ENCODE peak calls at places on chromosomes 2 and 18, in six cellular contexts. H is GM12878, A is IMR-90, F is keratinocyte, T is DND-41, K is astrocyte. C is an unnamed sample.
A peak's percentile ranks its signal among the peaks of the same experiment; 100 is the strongest.

GRCh38 chr18:75408554-75409506 is 18.7 kb downstream of the SMIM21 start:
- DNase-seq in T (peak; percentile 7), H (no peak), F (peak; percentile 97), K (peak; percentile 99), A (peak; percentile 100), C (peak; percentile 3)

GRCh38 chr2:19358242-19359020 is at the start of gene OSR1:
- DNase-seq in H (no peak), A (peak; percentile 86), F (no peak), T (no peak), K (peak; percentile 37), C (peak; percentile 13)

GRCh38 chr2:26616864-26617135 is 24.4 kb downstream of the CIB4 start:
- DNase-seq in H (no peak), A (no peak), T (no peak), F (no peak), K (no peak), C (no peak)

GRCh38 chr18:31723998-31724711 is 36.5 kb downstream of the SLC25A52 start:
- DNase-seq in A (no peak), T (no peak), K (peak; percentile 3), F (no peak), H (no peak), C (no peak)

GRCh38 chr2:115691409-115691808 is 1249.0 kb downstream of the DPP10 start:
- DNase-seq in H (no peak), K (no peak), T (no peak), A (no peak), F (no peak), C (no peak)

GRCh38 chr18:77103991-77104521 is 28.5 kb downstream of the MBP start:
- DNase-seq in F (no peak), K (no peak), A (no peak), H (no peak), T (no peak), C (peak; percentile 46)

GRCh38 chr18:5653802-5654201 is 110.0 kb upstream of the EPB41L3 start:
- DNase-seq in A (no peak), K (no peak), T (no peak), H (no peak), F (no peak), C (no peak)

GRCh38 chr2:73952499-73953446 is 26.1 kb downstream of the DGUOK start:
- DNase-seq in K (peak; percentile 58), H (no peak), T (no peak), F (no peak), A (peak; percentile 64), C (peak; percentile 26)

GRCh38 chr2:237739101-237739500 is 59.5 kb upstream of the RBM44 start:
- DNase-seq in F (no peak), A (no peak), K (no peak), H (no peak), T (no peak), C (peak; percentile 31)

GRCh38 chr2:166413255-166413654 is 37.5 kb upstream of the SCN9A start:
- DNase-seq in K (peak; percentile 23), F (no peak), H (no peak), A (peak; percentile 69), T (no peak), C (no peak)

GRCh38 chr2:74625658-74626425 is 22.3 kb downstream of the M1AP start:
- DNase-seq in F (no peak), T (no peak), A (peak; percentile 2), H (no peak), K (no peak), C (no peak)

GRCh38 chr18:3872651-3873050 is 422.7 kb downstream of the TGIF1 start:
- DNase-seq in H (peak; percentile 17), A (no peak), K (no peak), T (no peak), F (no peak), C (no peak)

GRCh38 chr2:85951351-85952067 is 62.7 kb upstream of the ST3GAL5 start:
- DNase-seq in H (no peak), K (no peak), A (no peak), F (no peak), T (no peak), C (no peak)

GRCh38 chr2:72136349-72136748 is 11.3 kb downstream of the CYP26B1 start:
- DNase-seq in H (no peak), A (no peak), T (no peak), K (no peak), F (no peak), C (no peak)

GRCh38 chr2:127094509-127095366 is 12.2 kb downstream of the BIN1 start:
- DNase-seq in K (peak; percentile 31), H (no peak), F (no peak), A (peak; percentile 33), T (no peak), C (no peak)

GRCh38 chr2:215793747-215794595 is 219.4 kb downstream of the MREG start:
- DNase-seq in K (peak; percentile 99), H (peak; percentile 56), F (peak; percentile 35), T (no peak), A (peak; percentile 98), C (peak; percentile 97)

GRCh38 chr18:74725690-74726089 is 128.0 kb downstream of the ZNF407 start:
- DNase-seq in K (no peak), T (no peak), A (no peak), H (no peak), F (no peak), C (no peak)

GRCh38 chr2:26884486-26884885 is 36.6 kb downstream of the DPYSL5 start:
- DNase-seq in F (no peak), H (no peak), A (no peak), T (no peak), K (no peak), C (no peak)

DNA sequence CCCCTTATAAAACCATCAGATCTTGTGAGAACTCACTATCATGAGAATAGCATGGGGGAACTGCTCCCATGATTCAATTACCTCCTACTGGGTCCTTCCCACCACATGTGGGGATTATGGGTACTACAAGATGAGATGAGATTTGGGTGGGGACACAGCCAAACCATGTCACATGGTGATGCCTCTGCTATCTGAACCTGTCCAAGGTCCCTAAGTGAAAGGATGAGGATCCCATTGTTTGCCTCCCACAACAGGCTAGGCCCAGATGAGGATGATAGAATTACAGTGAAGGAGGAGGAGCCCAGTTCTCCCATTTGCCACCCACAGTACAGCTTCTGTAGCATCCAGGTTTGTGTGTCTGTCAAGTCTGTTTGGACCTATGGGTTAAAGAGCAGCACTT is 65.4 kb downstream of the PRKCE start:
- DNase-seq in F (no peak), A (no peak), K (no peak), H (no peak), T (no peak), C (no peak)
- H4K20me1 ChIP-seq in F (no peaks in the 10 kb centered on the region), A (peaks cover 11% of the 10 kb centered on the region), K (peaks cover 23% of the 10 kb centered on the region), H (no peaks in the 10 kb centered on the region), T (peaks cover 4% of the 10 kb centered on the region), C (no peaks in the 10 kb centered on the region)

GRCh38 chr2:17713291-17713690 is 40.3 kb downstream of the SMC6 start:
- DNase-seq in K (no peak), F (no peak), H (no peak), A (no peak), T (no peak), C (no peak)
- H3K36me3 ChIP-seq in K (peaks cover 37% of the 10 kb centered on the region), F (peaks cover 18% of the 10 kb centered on the region), H (peaks cover 44% of the 10 kb centered on the region), A (peaks cover 18% of the 10 kb centered on the region), T (peaks cover 76% of the 10 kb centered on the region), C (peaks cover 28% of the 10 kb centered on the region)

GRCh38 chr18:47915229-47915628 is 15.2 kb downstream of the SMAD2 start:
- DNase-seq in H (no peak), T (no peak), A (peak; percentile 30), F (no peak), K (no peak), C (no peak)

GRCh38 chr18:47912794-47913594 is 17.5 kb downstream of the SMAD2 start:
- DNase-seq in T (no peak), H (no peak), K (no peak), F (no peak), A (no peak), C (no peak)

GRCh38 chr18:47909484-47909883 is 21.0 kb downstream of the SMAD2 start:
- DNase-seq in F (no peak), K (no peak), A (no peak), T (no peak), H (no peak), C (peak; percentile 55)

GRCh38 chr18:47911877-47912276 is 18.6 kb downstream of the SMAD2 start:
- DNase-seq in T (no peak), F (no peak), H (no peak), K (no peak), A (no peak), C (no peak)

DNA sequence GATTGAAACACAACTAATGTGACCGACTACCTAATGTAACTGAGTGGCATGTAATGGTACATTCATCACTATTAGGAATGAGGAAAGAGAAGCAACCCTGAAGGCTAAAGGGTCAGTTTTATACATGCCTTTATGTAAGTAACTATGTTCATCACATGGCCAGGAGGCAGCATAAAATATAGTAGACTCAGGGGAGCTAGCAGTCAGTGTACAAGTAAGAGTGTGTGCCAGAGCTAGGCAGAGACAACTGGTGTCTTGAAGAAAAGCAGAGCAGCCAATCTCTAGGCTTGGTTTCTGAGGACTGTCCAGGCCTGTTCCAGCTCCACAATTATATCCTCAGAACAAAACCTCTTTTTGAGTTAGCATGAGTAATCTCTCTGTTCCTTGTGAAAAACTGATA is 18.1 kb downstream of the SMAD2 start:
- DNase-seq in H (no peak), A (no peak), K (no peak), F (no peak), T (no peak), C (peak; percentile 5)
- H4K20me1 ChIP-seq in H (no peaks in the 10 kb centered on the region), A (peaks cover 52% of the 10 kb centered on the region), K (peaks cover 92% of the 10 kb centered on the region), F (peaks cover 11% of the 10 kb centered on the region), T (peaks cover 55% of the 10 kb centered on the region), C (peaks cover 29% of the 10 kb centered on the region)

GRCh38 chr2:144405313-144405710 is 114.6 kb downstream of the ZEB2 start:
- DNase-seq in F (no peak), H (no peak), K (no peak), T (no peak), A (no peak), C (no peak)
- H3K36me3 ChIP-seq in F (no peaks in the 10 kb centered on the region), H (no peaks in the 10 kb centered on the region), K (peaks cover 15% of the 10 kb centered on the region), T (peaks cover 15% of the 10 kb centered on the region), A (peaks cover 17% of the 10 kb centered on the region), C (peaks cover 8% of the 10 kb centered on the region)

GRCh38 chr2:106172649-106173048 is 21.5 kb downstream of the UXS1 start:
- DNase-seq in K (no peak), T (no peak), H (no peak), A (no peak), F (no peak), C (no peak)
- H4K20me1 ChIP-seq in K (peaks cover 72% of the 10 kb centered on the region), T (peaks cover 65% of the 10 kb centered on the region), H (no peaks in the 10 kb centered on the region), A (peaks cover 27% of the 10 kb centered on the region), F (no peaks in the 10 kb centered on the region), C (no peaks in the 10 kb centered on the region)

DNA sequence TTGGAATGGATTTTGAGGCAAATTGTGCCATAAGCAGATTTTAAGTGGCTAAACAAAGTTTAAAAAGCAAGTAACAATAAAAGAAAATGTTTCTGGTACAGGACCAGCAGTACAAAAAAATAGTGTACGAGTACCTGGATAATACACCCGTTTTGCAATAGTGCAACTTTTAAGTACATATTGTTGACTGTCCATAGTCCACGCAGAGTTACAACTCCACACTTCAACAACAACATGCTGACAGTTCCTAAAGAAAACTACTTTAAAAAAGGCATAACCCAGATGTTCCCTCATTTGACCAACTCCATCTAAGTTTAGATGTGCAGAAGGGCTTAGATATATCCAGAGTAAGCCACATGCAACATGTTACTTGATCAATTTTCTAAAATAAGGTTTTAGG is 5.1 kb upstream of the STPG4 start:
- DNase-seq in T (no peak), H (no peak), K (no peak), F (no peak), A (no peak), C (no peak)
- H3K36me3 ChIP-seq in T (peaks cover 76% of the 10 kb centered on the region), H (peaks cover 33% of the 10 kb centered on the region), K (peaks cover 70% of the 10 kb centered on the region), F (peaks cover 41% of the 10 kb centered on the region), A (peaks cover 39% of the 10 kb centered on the region), C (peaks cover 33% of the 10 kb centered on the region)

GRCh38 chr2:35857541-35857940 is 498.0 kb upstream of the CRIM1 start:
- DNase-seq in H (no peak), K (no peak), F (no peak), A (no peak), T (no peak), C (no peak)
- H4K20me1 ChIP-seq in H (no peaks in the 10 kb centered on the region), K (no peaks in the 10 kb centered on the region), F (no peaks in the 10 kb centered on the region), A (no peaks in the 10 kb centered on the region), T (no peaks in the 10 kb centered on the region), C (no peaks in the 10 kb centered on the region)